ENCODE peak calls at places on chromosomes 7 and 10, in six cellular contexts. One of them, this sample, is unnamed.

GRCh38 chr10:131910663-131911314 is 10.0 kb downstream of the PPP2R2D start:
- DNase-seq in HFF-Myc: no peak
- DNase-seq in mammary epithelial cell: no peak
- DNase-seq in HT1080: no peak
- DNase-seq in progenitor cell of endocrine pancreas: no peak
- DNase-seq in activated T-helper 1 cell treated with anti-CD3 and anti-CD28 coated beads, Interleukin-2, amount 50 U/mL, for 16 hours: no peak
- DNase-seq in this sample: no peak

GRCh38 chr10:28668363-28669226 is 8.7 kb upstream of the BAMBI start:
- DNase-seq in HFF-Myc: no peak
- DNase-seq in mammary epithelial cell: peak; percentile 31
- DNase-seq in HT1080: no peak
- DNase-seq in progenitor cell of endocrine pancreas: peak; percentile 32
- DNase-seq in activated T-helper 1 cell treated with anti-CD3 and anti-CD28 coated beads, Interleukin-2, amount 50 U/mL, for 16 hours: no peak
- DNase-seq in this sample: peak; percentile 7

GRCh38 chr10:988667-989545 is 672 bp downstream of the GTPBP4 start:
- DNase-seq in HFF-Myc: no peak
- DNase-seq in mammary epithelial cell: peak; percentile 27
- DNase-seq in HT1080: peak; percentile 23
- DNase-seq in progenitor cell of endocrine pancreas: no peak
- DNase-seq in activated T-helper 1 cell treated with anti-CD3 and anti-CD28 coated beads, Interleukin-2, amount 50 U/mL, for 16 hours: no peak
- DNase-seq in this sample: no peak

GRCh38 chr10:131842351-131843088 is 58.3 kb upstream of the PPP2R2D start:
- DNase-seq in HFF-Myc: no peak
- DNase-seq in mammary epithelial cell: no peak
- DNase-seq in HT1080: no peak
- DNase-seq in progenitor cell of endocrine pancreas: peak; percentile 8
- DNase-seq in activated T-helper 1 cell treated with anti-CD3 and anti-CD28 coated beads, Interleukin-2, amount 50 U/mL, for 16 hours: peak; percentile 2
- DNase-seq in this sample: no peak

GRCh38 chr7:26198133-26198780 is 2.3 kb downstream of the HNRNPA2B1 start:
- DNase-seq in HFF-Myc: no peak
- DNase-seq in mammary epithelial cell: no peak
- DNase-seq in HT1080: peak; percentile 39
- DNase-seq in progenitor cell of endocrine pancreas: no peak
- DNase-seq in activated T-helper 1 cell treated with anti-CD3 and anti-CD28 coated beads, Interleukin-2, amount 50 U/mL, for 16 hours: no peak
- DNase-seq in this sample: no peak

GRCh38 chr7:50857804-50858203 is 75.1 kb upstream of the GRB10 start:
- DNase-seq in HFF-Myc: no peak
- DNase-seq in mammary epithelial cell: no peak
- DNase-seq in HT1080: no peak
- DNase-seq in progenitor cell of endocrine pancreas: no peak
- DNase-seq in activated T-helper 1 cell treated with anti-CD3 and anti-CD28 coated beads, Interleukin-2, amount 50 U/mL, for 16 hours: no peak
- DNase-seq in this sample: no peak

GRCh38 chr10:113151178-113151577 is 201.1 kb downstream of the TCF7L2 start:
- DNase-seq in HFF-Myc: no peak
- DNase-seq in mammary epithelial cell: no peak
- DNase-seq in HT1080: no peak
- DNase-seq in progenitor cell of endocrine pancreas: no peak
- DNase-seq in activated T-helper 1 cell treated with anti-CD3 and anti-CD28 coated beads, Interleukin-2, amount 50 U/mL, for 16 hours: no peak
- DNase-seq in this sample: no peak

GRCh38 chr7:30068117-30068516 is 39.9 kb downstream of the PLEKHA8 start:
- DNase-seq in HFF-Myc: no peak
- DNase-seq in mammary epithelial cell: peak; percentile 50
- DNase-seq in HT1080: peak; percentile 52
- DNase-seq in progenitor cell of endocrine pancreas: no peak
- DNase-seq in activated T-helper 1 cell treated with anti-CD3 and anti-CD28 coated beads, Interleukin-2, amount 50 U/mL, for 16 hours: no peak
- DNase-seq in this sample: no peak

GRCh38 chr10:70272925-70273316 is 10.9 kb downstream of the NPFFR1 start:
- DNase-seq in HFF-Myc: no peak
- DNase-seq in mammary epithelial cell: no peak
- DNase-seq in HT1080: peak; percentile 35
- DNase-seq in progenitor cell of endocrine pancreas: no peak
- DNase-seq in activated T-helper 1 cell treated with anti-CD3 and anti-CD28 coated beads, Interleukin-2, amount 50 U/mL, for 16 hours: no peak
- DNase-seq in this sample: no peak

GRCh38 chr7:2162959-2163358 is 69.8 kb downstream of the MAD1L1 start:
- DNase-seq in HFF-Myc: no peak
- DNase-seq in mammary epithelial cell: no peak
- DNase-seq in HT1080: no peak
- DNase-seq in progenitor cell of endocrine pancreas: no peak
- DNase-seq in activated T-helper 1 cell treated with anti-CD3 and anti-CD28 coated beads, Interleukin-2, amount 50 U/mL, for 16 hours: no peak
- DNase-seq in this sample: no peak

GRCh38 chr10:116761883-116762282 is 19.5 kb upstream of the HSPA12A start:
- DNase-seq in HFF-Myc: no peak
- DNase-seq in mammary epithelial cell: no peak
- DNase-seq in HT1080: no peak
- DNase-seq in progenitor cell of endocrine pancreas: no peak
- DNase-seq in activated T-helper 1 cell treated with anti-CD3 and anti-CD28 coated beads, Interleukin-2, amount 50 U/mL, for 16 hours: no peak
- DNase-seq in this sample: no peak

GRCh38 chr10:130812381-130813148 is 499.0 kb downstream of the TCERG1L start:
- DNase-seq in HFF-Myc: no peak
- DNase-seq in mammary epithelial cell: no peak
- DNase-seq in HT1080: no peak
- DNase-seq in progenitor cell of endocrine pancreas: no peak
- DNase-seq in activated T-helper 1 cell treated with anti-CD3 and anti-CD28 coated beads, Interleukin-2, amount 50 U/mL, for 16 hours: no peak
- DNase-seq in this sample: no peak

This sample was measured in GOT3.